ENCODE peak calls at places on chromosomes 2 and 18, in eight cellular contexts. N, C, K, U, W, T, G and L are unnamed samples.

GRCh38 chr2:140257692-140258300 is 1477.6 kb upstream of the NXPH2 start:
- DNase-seq in U (peak; percentile 3), G (no peak), T (no peak), C (no peak), K (no peak), N (no peak), W (no peak), L (no peak)

GRCh38 chr2:43539991-43540860 is 55.6 kb downstream of the THADA start:
- DNase-seq in T (peak; percentile 35), C (peak; percentile 92), K (no peak), W (peak; percentile 76), U (peak; percentile 100), N (no peak), G (peak; percentile 57), L (no peak)

GRCh38 chr18:42183746-42184145 is 228.7 kb downstream of the PIK3C3 start:
- DNase-seq in K (no peak), U (peak; percentile 61), N (no peak), G (no peak), T (peak; percentile 62), W (peak; percentile 31), C (no peak), L (no peak)

GRCh38 chr2:219531639-219532377 is 11.8 kb downstream of the CHPF start:
- DNase-seq in W (no peak), G (no peak), N (no peak), K (no peak), U (no peak), C (no peak), T (no peak), L (no peak)

GRCh38 chr2:191974676-191975075 is 127.8 kb upstream of the CAVIN2 start:
- DNase-seq in U (no peak), W (no peak), N (no peak), C (no peak), G (no peak), T (no peak), K (no peak), L (no peak)

GRCh38 chr18:13256444-13257305 is 38.1 kb downstream of the LDLRAD4 start:
- DNase-seq in K (no peak), N (no peak), U (no peak), W (no peak), C (no peak), G (no peak), T (no peak), L (no peak)

GRCh38 chr2:229672021-229672420 is 42.3 kb downstream of the DNER start:
- DNase-seq in C (no peak), T (no peak), G (no peak), K (no peak), W (no peak), U (no peak), N (no peak), L (no peak)

GRCh38 chr2:127403460-127403859 is 14.8 kb upstream of the PROC start:
- DNase-seq in W (no peak), G (no peak), N (no peak), C (peak; percentile 26), T (no peak), K (no peak), U (no peak), L (no peak)

GRCh38 chr2:236754234-236754924 is 184.8 kb downstream of the ACKR3 start:
- DNase-seq in N (no peak), W (no peak), K (no peak), G (no peak), T (no peak), U (no peak), C (no peak), L (no peak)

GRCh38 chr2:221791840-221792239 is 219.7 kb upstream of the EPHA4 start:
- DNase-seq in G (no peak), N (no peak), U (no peak), W (no peak), T (no peak), C (no peak), K (no peak), L (no peak)

GRCh38 chr2:98730851-98731708 is at the start of gene MGAT4A:
- DNase-seq in C (peak; percentile 73), K (peak; percentile 84), W (peak; percentile 83), U (peak; percentile 11), T (no peak), G (peak; percentile 71), N (peak; percentile 64), L (no peak)

GRCh38 chr2:11681722-11682589 is 12.0 kb upstream of the NTSR2 start:
- DNase-seq in U (no peak), T (no peak), K (peak; percentile 29), W (peak; percentile 63), C (no peak), N (no peak), G (no peak), L (no peak)

GRCh38 chr2:237456200-237456731 is 30.8 kb upstream of the MLPH start:
- DNase-seq in W (no peak), C (peak; percentile 86), N (no peak), G (no peak), K (no peak), U (peak; percentile 96), T (peak; percentile 77), L (no peak)

GRCh38 chr2:118221952-118222594 is 133.8 kb downstream of the INSIG2 start:
- DNase-seq in G (no peak), K (peak; percentile 62), W (peak; percentile 59), T (peak; percentile 78), C (no peak), U (peak; percentile 78), N (no peak), L (peak; percentile 64)

DNA sequence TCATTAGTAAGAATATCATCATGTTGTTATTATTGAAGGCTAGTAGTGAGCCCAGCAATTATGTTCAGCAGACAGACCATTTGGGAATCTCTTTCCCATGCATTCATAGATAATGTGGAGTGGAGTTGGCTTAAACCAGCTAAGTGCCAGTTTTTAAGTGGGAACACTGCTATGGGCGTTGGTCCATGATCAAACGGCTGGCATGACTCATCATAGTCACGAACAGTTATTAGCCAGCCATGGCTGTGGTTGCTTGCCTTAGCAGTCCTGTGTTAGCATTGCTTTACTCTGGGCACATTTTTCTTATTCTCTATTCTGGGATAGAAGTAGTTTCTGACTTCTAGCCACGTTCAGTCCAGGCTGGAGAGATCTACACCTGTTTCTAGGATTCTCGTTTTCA is 17.7 kb downstream of the EIF4E2 start:
- DNase-seq in C (no peak), W (peak; percentile 53), U (peak; percentile 84), K (peak; percentile 28), G (no peak), T (peak; percentile 76), N (no peak), L (peak; percentile 15)
- H3K36me3 ChIP-seq in C (peaks cover 76% of the 10 kb centered on the region), W (peaks cover 74% of the 10 kb centered on the region), U (peaks cover 12% of the 10 kb centered on the region), K (peaks cover 26% of the 10 kb centered on the region), G (peaks cover 46% of the 10 kb centered on the region), T (peaks cover 73% of the 10 kb centered on the region), N (no peaks in the 10 kb centered on the region), L (peaks cover 32% of the 10 kb centered on the region)

GRCh38 chr18:57644540-57644939 is 22.9 kb upstream of the NARS1 start:
- DNase-seq in C (no peak), N (no peak), W (no peak), G (no peak), U (peak; percentile 61), K (no peak), T (no peak), L (no peak)

GRCh38 chr18:57648414-57648813 is 26.8 kb upstream of the NARS1 start:
- DNase-seq in W (no peak), T (no peak), U (no peak), K (no peak), N (no peak), G (no peak), C (no peak), L (no peak)

GRCh38 chr18:57655740-57656139 is 34.1 kb upstream of the NARS1 start:
- DNase-seq in K (no peak), C (no peak), U (no peak), G (no peak), N (no peak), T (no peak), W (no peak), L (no peak)

DNA sequence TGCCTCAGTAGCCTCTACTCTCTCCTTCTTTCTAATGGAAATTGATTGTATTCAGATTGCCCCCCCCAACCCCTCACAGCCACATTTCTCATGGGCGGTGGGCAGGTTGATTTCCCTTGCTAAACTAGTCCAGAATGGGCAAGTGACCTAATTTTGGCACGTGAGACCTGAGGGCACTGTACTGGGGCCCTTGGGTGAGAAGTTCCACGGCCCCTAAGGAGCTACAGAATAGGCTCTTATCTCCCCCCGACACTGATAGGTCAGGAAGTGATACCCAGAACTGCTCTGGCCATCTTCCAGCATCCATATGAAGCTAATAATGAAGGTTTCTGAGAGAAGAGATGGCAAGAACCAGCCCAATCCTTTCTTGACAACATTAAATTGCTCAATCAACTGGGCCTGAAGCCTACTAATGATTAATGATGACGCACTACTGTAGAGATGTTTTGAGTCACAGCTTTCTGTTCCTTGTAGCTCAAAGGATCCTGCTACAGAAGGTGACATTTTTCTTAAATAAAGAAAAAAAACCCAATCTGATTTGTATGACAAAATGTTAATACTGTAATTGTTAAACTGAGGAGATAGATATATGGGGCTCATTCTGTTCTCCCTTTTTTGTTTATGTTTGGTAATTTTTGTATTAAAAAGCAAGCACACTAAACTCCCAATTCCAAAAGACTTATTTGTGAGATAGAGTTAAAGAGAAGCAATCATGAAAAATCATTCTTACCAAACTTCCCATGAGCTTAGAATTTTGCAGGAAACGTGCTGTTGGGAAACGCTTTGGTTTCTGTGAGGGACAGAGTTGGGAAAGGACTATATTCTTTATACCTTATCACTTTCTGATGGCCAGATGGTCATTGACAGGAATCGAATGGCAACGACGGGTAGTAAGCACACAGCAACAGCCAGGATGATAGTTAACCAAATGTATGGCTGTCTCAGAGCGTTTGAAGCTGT is 28.2 kb upstream of the NARS1 start:
- DNase-seq in U (peak; percentile 87), C (no peak), K (no peak), T (peak; percentile 65), W (peak; percentile 30), N (no peak), G (no peak), L (peak; percentile 51)
- H3K36me3 ChIP-seq in U (peaks cover 18% of the 10 kb centered on the region), C (peaks cover 6% of the 10 kb centered on the region), K (no peaks in the 10 kb centered on the region), T (peaks cover 15% of the 10 kb centered on the region), W (peaks cover 6% of the 10 kb centered on the region), N (no peaks in the 10 kb centered on the region), G (peaks cover 20% of the 10 kb centered on the region), L (no peaks in the 10 kb centered on the region)

DNA sequence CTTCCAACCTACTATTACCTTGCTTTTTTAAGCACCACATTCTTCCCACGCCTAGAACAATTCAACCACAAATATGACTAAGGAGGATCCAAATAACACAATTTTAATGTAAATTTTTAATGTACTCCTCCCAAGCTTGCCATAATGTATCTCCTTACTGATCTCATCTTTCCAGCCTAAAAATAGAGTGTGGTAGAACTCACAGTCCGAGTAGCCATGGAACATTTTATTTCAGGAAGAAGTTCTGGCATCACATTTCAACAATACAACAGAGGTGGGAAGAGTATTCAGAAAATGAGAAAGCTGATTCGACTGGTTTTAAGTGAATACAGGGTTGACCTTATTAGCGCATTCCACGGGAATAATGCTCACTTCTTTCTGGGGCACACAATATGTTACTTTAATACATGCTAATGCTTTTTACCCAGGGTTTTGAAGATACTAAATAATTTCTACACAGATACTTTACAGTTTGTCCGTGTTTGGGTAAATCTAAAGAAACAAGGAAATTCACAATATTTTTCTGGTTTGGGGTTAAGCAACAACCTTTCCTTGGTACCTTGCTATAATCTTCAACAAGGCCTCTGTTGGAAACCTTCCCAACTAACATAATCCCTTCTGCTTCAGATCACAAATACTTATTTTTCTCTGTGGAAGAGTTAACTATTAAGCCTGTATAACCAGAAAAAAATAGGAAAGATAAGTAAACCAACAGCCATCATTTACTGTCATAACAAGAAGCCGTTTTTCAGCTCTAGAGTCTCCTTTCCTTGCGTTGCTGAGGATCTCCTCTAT is 15.2 kb downstream of the FEZ2 start:
- DNase-seq in N (no peak), K (no peak), C (no peak), U (no peak), G (no peak), T (no peak), W (no peak), L (no peak)
- H3K36me3 ChIP-seq in N (no peaks in the 10 kb centered on the region), K (peaks cover 9% of the 10 kb centered on the region), C (peaks cover 38% of the 10 kb centered on the region), U (peaks cover 6% of the 10 kb centered on the region), G (peaks cover 16% of the 10 kb centered on the region), T (peaks cover 35% of the 10 kb centered on the region), W (peaks cover 42% of the 10 kb centered on the region), L (peaks cover 45% of the 10 kb centered on the region)

GRCh38 chr18:8722946-8723477 is 17.7 kb downstream of the MTCL1 start:
- DNase-seq in U (no peak), K (peak; percentile 77), T (no peak), C (peak; percentile 13), N (no peak), W (no peak), G (no peak), L (no peak)
- H3K36me3 ChIP-seq in U (peaks cover 7% of the 10 kb centered on the region), K (no peaks in the 10 kb centered on the region), T (peaks cover 41% of the 10 kb centered on the region), C (no peaks in the 10 kb centered on the region), N (no peaks in the 10 kb centered on the region), W (no peaks in the 10 kb centered on the region), G (no peaks in the 10 kb centered on the region), L (peaks cover 3% of the 10 kb centered on the region)